ENCODE peak calls at places on chromosomes 4 and X, in four cellular contexts. W is K562, D is GM12878, R is A549. V is an unnamed sample.
A peak's percentile ranks its signal among the peaks of the same experiment; 100 is the strongest.

GRCh38 chr4:76960014-76960413 is 10.5 kb downstream of the SEPTIN11 start:
- DNase-seq in W (no peak), D (peak; percentile 56), R (no peak), V (peak; percentile 7)

GRCh38 chr4:100289980-100290379 is 99.7 kb upstream of the DDIT4L start:
- DNase-seq in W (no peak), D (no peak), R (no peak), V (no peak)

GRCh38 chr4:79855081-79855480 is 217.9 kb downstream of the ANTXR2 start:
- DNase-seq in W (no peak), D (no peak), R (no peak), V (no peak)

GRCh38 chr4:71411976-71412375 is 73.2 kb downstream of the SLC4A4 start:
- DNase-seq in W (no peak), D (no peak), R (no peak), V (no peak)

GRCh38 chr4:34293459-34293858 is 1950.9 kb downstream of the ARAP2 start:
- DNase-seq in W (no peak), D (no peak), R (peak; percentile 3), V (no peak)

GRCh38 chr4:142265536-142265935 is 580.6 kb downstream of the INPP4B start:
- DNase-seq in W (no peak), D (no peak), R (peak; percentile 58), V (no peak)

GRCh38 chr4:150217192-150217591 is 138.9 kb downstream of the DCLK2 start:
- DNase-seq in W (no peak), D (no peak), R (peak; percentile 68), V (peak; percentile 16)

GRCh38 chr4:120466429-120466828 is 399.8 kb upstream of the MAD2L1 start:
- DNase-seq in W (no peak), D (no peak), R (no peak), V (no peak)

GRCh38 chr4:85825937-85826678 is 351.2 kb downstream of the ARHGAP24 start:
- DNase-seq in W (no peak), D (no peak), R (peak; percentile 61), V (peak; percentile 35)

GRCh38 chr4:41507292-41507933 is 30.5 kb upstream of the LIMCH1 start:
- DNase-seq in W (no peak), D (no peak), R (peak; percentile 73), V (no peak)

GRCh38 chr4:29046166-29046565 is 1674.0 kb upstream of the PCDH7 start:
- DNase-seq in W (no peak), D (no peak), R (no peak), V (no peak)

GRCh38 chrX:139881572-139881971 is 51.3 kb downstream of the ATP11C start:
- DNase-seq in W (no peak), D (no peak), R (no peak), V (no peak)

GRCh38 chr4:113738251-113738650 is 23.3 kb downstream of the CAMK2D start:
- DNase-seq in W (no peak), D (no peak), R (no peak), V (no peak)

GRCh38 chrX:16785247-16786138 is 773 bp upstream of the TXLNG start:
- DNase-seq in W (no peak), D (no peak), R (no peak), V (no peak)

GRCh38 chr4:120685756-120686278 is 236.7 kb downstream of the PRDM5 start:
- DNase-seq in W (no peak), D (no peak), R (no peak), V (no peak)

GRCh38 chr4:39609454-39609911 is 29.2 kb downstream of the SMIM14 start:
- DNase-seq in W (no peak), D (peak; percentile 96), R (peak; percentile 37), V (peak; percentile 64)

GRCh38 chr4:55757356-55758024 is 62.1 kb upstream of the EXOC1L start:
- DNase-seq in W (no peak), D (no peak), R (no peak), V (no peak)

GRCh38 chrX:103783971-103784370 is 7.3 kb downstream of the PLP1 start:
- DNase-seq in W (no peak), D (no peak), R (no peak), V (no peak)

GRCh38 chr4:157992038-157992706 is 180.7 kb downstream of the GASK1B start:
- DNase-seq in W (peak; percentile 10), D (no peak), R (peak; percentile 68), V (peak; percentile 60)

GRCh38 chr4:112029642-112030235 is 115.5 kb upstream of the FAM241A start:
- DNase-seq in W (no peak), D (no peak), R (no peak), V (no peak)

GRCh38 chrX:120251471-120252011 is 929 bp downstream of the ZBTB33 start:
- DNase-seq in W (peak; percentile 61), D (no peak), R (peak; percentile 12), V (peak; percentile 3)

GRCh38 chr4:8278421-8279287 is 9.1 kb downstream of the HTRA3 start:
- DNase-seq in W (no peak), D (no peak), R (no peak), V (no peak)

GRCh38 chrX:44708470-44708869 is 135.4 kb upstream of the DUSP21 start:
- DNase-seq in W (peak; percentile 69), D (no peak), R (no peak), V (no peak)

GRCh38 chr4:5101571-5101970 is 50.3 kb downstream of the STK32B start:
- DNase-seq in W (no peak), D (no peak), R (no peak), V (no peak)

GRCh38 chr4:182862166-182862875 is 54.9 kb downstream of the DCTD start:
- DNase-seq in W (peak; percentile 17), D (no peak), R (no peak), V (peak; percentile 35)

GRCh38 chr4:146952896-146953295 is 7.2 kb upstream of the TTC29 start:
- DNase-seq in W (no peak), D (no peak), R (no peak), V (no peak)

GRCh38 chrX:23742174-23742692 is 843 bp downstream of the ACOT9 start:
- DNase-seq in W (peak; percentile 11), D (no peak), R (peak; percentile 64), V (peak; percentile 32)

GRCh38 chr4:107747748-107748486 is 27.9 kb upstream of the PAPSS1 start:
- DNase-seq in W (no peak), D (no peak), R (no peak), V (no peak)

GRCh38 chrX:53263597-53264094 is 17.7 kb downstream of the IQSEC2 start:
- DNase-seq in W (peak; percentile 73), D (no peak), R (peak; percentile 81), V (no peak)

GRCh38 chr4:154720123-154720522 is 23.7 kb upstream of the LRAT start:
- DNase-seq in W (no peak), D (no peak), R (no peak), V (no peak)

GRCh38 chr4:87270144-87270543 is 49.7 kb upstream of the KLHL8 start:
- DNase-seq in W (peak; percentile 44), D (no peak), R (peak; percentile 51), V (peak; percentile 62)

GRCh38 chrX:9911479-9911878 is 55.7 kb upstream of the CLDN34 start:
- DNase-seq in W (no peak), D (no peak), R (no peak), V (no peak)

GRCh38 chr4:77990456-77990855 is 66.7 kb upstream of the FRAS1 start:
- DNase-seq in W (no peak), D (no peak), R (no peak), V (no peak)

DNA sequence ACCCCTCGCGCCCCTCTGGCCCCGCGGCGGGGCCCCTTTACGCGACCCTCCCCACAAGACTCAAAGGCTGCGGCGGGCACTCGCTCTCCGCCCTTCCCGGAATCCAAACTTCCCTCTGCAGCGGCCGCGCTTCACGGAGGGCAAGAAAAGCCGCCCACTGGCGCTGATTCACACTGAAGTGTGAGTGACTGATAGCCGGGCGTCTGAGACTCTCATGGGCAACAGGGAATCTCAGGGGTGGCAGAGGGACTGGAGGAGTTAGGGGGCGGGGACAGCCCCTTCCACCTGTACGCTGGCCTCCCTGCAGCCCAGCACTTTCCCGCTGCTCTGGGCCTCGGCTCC is 664 bp downstream of the SH3BP2 start:
- DNase-seq in W (no peak), D (no peak), R (peak; percentile 30), V (no peak)
- TF ChIP-seq CHD4 in W (no peak), D (no peak), R (no peak), V (no peak)

DNA sequence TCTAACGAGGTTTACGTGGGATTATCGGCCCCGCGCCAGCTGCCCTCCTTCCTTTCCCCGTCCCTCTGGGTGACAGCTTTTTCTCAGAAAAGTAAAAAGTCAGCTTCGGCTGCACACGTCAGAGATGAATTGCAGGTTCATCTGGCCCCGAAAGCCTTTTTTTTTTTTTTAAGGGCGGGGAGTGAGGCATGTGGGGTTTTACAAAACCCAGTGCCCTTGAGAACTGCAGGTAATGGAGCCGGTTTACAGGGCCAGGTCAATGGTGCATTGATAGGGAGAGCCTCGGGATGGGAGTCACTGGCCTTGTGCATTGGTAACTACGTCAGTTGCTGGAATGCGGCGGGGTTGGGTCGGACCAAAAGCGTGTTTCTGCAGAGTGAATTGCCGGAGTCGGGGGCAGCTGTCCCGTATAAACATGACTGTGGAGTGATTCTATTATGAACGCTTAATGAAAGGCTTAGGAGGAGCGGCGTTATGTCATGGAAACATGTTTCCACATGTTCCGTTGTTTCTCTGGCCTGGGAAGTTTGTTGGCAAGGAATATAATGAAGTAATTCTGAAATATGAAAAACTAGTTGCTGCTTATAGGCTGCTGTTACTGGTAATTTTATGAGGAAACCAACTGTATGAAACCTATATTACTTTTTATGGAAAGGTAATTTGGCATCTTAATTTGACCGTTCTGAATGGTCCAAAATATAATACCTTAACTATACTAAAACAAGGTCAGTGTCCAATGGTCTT is 1.1 kb downstream of the HSPA4L start:
- DNase-seq in W (peak; percentile 65), D (no peak), R (peak; percentile 64), V (peak; percentile 77)
- TF ChIP-seq CHD4 in W (no peak), D (no peak), R (no peak), V (no peak)

GRCh38 chrX:50567636-50568035 is 97.0 kb upstream of the DGKK start:
- DNase-seq in W (no peak), D (no peak), R (no peak), V (no peak)
- TF ChIP-seq CHD4 in W (no peak), D (no peak), R (no peak), V (no peak)

DNA sequence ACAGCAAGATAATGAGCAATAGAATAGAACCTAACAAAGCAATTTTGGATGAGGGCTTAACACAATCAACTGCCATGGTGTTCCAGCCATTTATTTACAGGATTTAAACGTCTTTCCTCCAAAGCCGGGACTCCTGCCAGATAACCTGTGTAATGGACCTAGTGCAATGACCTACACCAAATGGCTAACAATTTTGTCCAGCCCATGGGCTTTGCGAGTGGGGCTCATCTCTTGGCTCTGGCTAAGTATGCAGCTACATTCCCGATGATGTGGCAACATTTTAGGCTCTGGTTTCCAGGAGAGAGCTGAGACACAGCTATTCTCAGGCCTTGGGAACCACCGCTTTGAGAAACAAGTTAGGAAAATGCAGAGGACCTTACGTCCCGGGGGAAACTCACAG is 822.3 kb upstream of the FTHL17 start:
- DNase-seq in W (no peak), D (no peak), R (no peak), V (no peak)
- TF ChIP-seq CHD4 in W (no peak), D (no peak), R (no peak), V (no peak)

GRCh38 chr4:181819951-181820350 is 423.3 kb upstream of the TENM3 start:
- DNase-seq in W (no peak), D (no peak), R (no peak), V (no peak)
- TF ChIP-seq CHD4 in W (no peak), D (no peak), R (no peak), V (no peak)

GRCh38 chrX:34401411-34401810 is 255.7 kb downstream of the TMEM47 start:
- DNase-seq in W (no peak), D (no peak), R (no peak), V (no peak)
- TF ChIP-seq CHD4 in W (no peak), D (no peak), R (no peak), V (no peak)